ENCODE peak calls at places on chromosome 22, in ten cellular contexts. F is WERI-Rb-1, R is cardiac fibroblast, U is keratinocyte, D is bronchial epithelial cell, X is endothelial cell, M is GM23338, K is Calu3, H is endodermal cell, G is lower lobe of right lung. Y is an unnamed sample.

GRCh38 chr22:29914165-29914564 is 31.2 kb downstream of the MTMR3 start:
- DNase-seq in G (no peak), F (no peak), R (peak; percentile 62), U (peak; percentile 50), D (peak; percentile 92), H (no peak), X (no peak), K (no peak), M (peak; percentile 55), Y (no peak)

GRCh38 chr22:42313204-42313603 is 42.8 kb upstream of the TCF20 start:
- DNase-seq in G (no peak), R (no peak), D (no peak), H (peak; percentile 76), X (no peak), K (no peak), U (no peak), F (no peak), M (peak; percentile 48), Y (no peak)

GRCh38 chr22:29311468-29312217 is 3.9 kb downstream of the RASL10A start:
- DNase-seq in R (no peak), U (no peak), M (no peak), D (no peak), X (no peak), K (no peak), H (no peak), F (no peak), G (peak; percentile 50), Y (no peak)

GRCh38 chr22:31343235-31344191 is 2.6 kb downstream of the PATZ1 start:
- DNase-seq in G (peak; percentile 88), M (peak; percentile 92), R (peak; percentile 39), X (peak; percentile 60), K (peak; percentile 96), H (peak; percentile 87), D (peak; percentile 62), F (peak; percentile 20), U (no peak), Y (peak; percentile 61)

GRCh38 chr22:30606455-30607299 is at the start of gene TCN2:
- DNase-seq in X (peak; percentile 58), G (peak; percentile 80), D (peak; percentile 60), F (peak; percentile 95), M (peak; percentile 93), U (no peak), H (peak; percentile 97), K (peak; percentile 68), R (peak; percentile 84), Y (peak; percentile 51)

GRCh38 chr22:23075525-23076216 is 5.4 kb downstream of the GNAZ start:
- DNase-seq in U (no peak), H (no peak), D (no peak), R (no peak), M (no peak), X (no peak), F (no peak), K (peak; percentile 58), G (no peak), Y (no peak)

GRCh38 chr22:30635273-30636225 is at the start of gene SLC35E4:
- DNase-seq in K (peak; percentile 94), H (peak; percentile 97), G (peak; percentile 94), D (peak; percentile 68), R (peak; percentile 95), F (peak; percentile 95), X (peak; percentile 94), M (peak; percentile 94), U (peak; percentile 48), Y (peak; percentile 95)

GRCh38 chr22:22812031-22812905 is 75.3 kb upstream of the IGLL5 start:
- DNase-seq in U (no peak), X (no peak), H (no peak), M (no peak), D (no peak), R (no peak), F (no peak), G (no peak), K (no peak), Y (no peak)

GRCh38 chr22:39654959-39655579 is 84.5 kb downstream of the CACNA1I start:
- DNase-seq in M (peak; percentile 46), X (no peak), U (no peak), K (no peak), G (no peak), H (peak; percentile 77), D (no peak), F (peak; percentile 28), R (no peak), Y (no peak)
- TF ChIP-seq CTCF in M (peak; percentile 72), X (no peak), U (no peak), K (peak; percentile 33), G (no peak), H (peak; percentile 69), D (peak; percentile 4), F (peak; percentile 71), R (no peak), Y (peak; percentile 19)

DNA sequence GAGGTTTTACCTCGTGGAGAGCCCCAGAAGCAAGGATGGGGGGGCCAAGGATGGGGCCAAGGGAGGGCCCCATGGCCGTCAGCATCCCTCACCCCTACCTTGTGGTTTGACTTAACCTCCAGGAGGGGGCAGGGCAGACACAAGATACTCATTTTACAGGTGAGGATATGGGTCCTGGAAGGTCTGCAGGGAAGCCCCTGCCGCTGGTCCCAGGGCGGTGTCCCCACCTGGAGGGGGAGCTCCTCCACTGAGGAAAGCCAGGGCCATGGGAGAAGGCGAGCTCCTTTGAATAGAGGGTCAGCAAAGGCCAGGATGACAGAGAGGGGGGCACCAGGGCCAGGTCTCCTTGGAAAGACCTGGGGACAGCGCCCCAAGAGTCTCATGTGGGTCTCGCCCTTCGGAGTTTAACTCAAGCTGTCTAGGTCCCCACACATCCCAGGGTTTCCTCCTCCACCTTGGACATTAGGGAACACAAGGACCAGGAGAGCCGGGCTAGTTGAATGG is 5.9 kb upstream of the ADORA2A start:
- DNase-seq in M (peak; percentile 92), K (peak; percentile 49), F (peak; percentile 82), H (peak; percentile 95), U (no peak), X (no peak), G (peak; percentile 32), D (no peak), R (no peak), Y (no peak)
- TF ChIP-seq CTCF in M (peak; percentile 83), K (peak; percentile 44), F (peak; percentile 64), H (peak; percentile 95), U (peak; percentile 37), X (peak; percentile 47), G (peak; percentile 14), D (peak; percentile 23), R (no peak), Y (peak; percentile 48)

DNA sequence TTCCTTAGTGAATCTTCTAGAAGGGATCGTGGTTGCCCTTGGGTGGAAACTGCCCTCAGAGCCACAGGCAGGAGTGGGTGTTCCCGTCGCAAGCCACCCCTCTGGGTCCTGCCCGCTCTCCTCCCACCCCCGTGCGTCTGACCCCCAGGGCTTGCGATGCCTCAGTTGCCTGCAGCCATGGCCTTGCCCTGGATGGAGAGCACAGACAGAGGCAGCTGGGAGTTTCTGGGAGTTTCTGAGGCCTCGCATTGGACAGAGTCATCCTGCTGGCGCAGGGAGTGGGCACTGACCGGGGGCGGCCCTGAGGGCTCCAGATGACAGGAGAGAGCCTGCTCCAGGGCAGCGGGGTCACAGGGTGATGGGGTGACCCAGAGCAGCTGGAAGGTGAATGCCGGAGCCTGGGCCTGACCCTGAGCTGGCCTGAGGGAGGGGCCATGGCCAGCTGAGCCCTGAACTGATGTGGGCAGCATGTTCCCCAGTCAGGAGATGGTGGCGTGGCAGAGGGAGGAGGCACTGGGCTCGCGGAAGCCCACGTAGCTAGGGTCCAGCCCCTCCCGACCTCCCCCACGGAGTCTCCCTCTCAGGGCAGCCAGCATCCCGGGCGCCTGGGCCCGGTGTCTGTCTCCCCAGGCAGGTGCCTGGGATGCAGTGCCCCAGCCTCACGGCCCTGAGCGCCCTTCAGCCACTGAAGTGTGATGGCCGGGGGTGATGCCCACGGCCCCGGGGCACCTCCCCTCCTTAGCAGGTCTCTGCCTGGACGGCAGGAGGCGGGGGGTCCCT is 1236.2 kb downstream of the BRD1 start:
- DNase-seq in H (no peak), K (no peak), U (no peak), F (no peak), G (no peak), R (no peak), X (no peak), D (no peak), M (no peak), Y (no peak)
- TF ChIP-seq CTCF in H (no peak), K (no peak), U (no peak), F (no peak), G (no peak), R (no peak), X (no peak), D (no peak), M (no peak), Y (no peak)

DNA sequence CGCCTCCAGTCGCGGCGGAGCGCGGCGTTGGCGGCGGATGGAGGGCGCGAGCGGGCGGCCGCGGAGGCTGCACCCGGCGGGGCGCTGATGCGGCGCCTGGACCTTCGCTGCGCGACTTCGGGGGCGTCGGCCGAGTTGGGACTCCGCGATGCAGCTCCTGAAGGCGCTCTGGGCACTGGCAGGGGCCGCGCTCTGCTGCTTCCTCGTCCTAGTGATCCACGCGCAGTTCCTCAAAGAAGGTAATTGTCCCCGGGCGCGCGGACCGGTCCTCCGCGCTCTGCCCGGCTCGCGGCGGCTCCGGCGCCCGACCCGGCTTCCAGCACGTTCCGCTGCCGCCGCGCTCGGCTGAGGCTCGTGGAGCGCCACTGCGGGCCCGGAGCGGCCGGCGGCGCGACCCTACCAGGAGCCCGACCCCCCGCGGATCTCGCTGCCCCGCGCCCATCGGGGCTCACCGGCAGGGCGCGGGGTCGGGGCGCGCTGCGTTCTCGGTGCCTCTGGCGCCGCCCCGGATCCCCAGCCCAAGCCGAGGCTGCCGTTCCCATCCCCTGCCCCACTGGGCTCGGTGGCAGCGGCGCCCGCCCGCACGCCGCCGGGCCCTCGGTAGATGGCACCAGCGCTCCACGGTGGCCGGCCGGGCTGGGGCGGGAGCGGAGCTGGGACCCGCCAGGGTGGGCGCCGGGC is 1251.2 kb downstream of the BRD1 start:
- DNase-seq in F (peak; percentile 55), X (peak; percentile 74), U (no peak), G (peak; percentile 37), H (peak; percentile 87), R (no peak), D (no peak), M (peak; percentile 32), K (no peak), Y (peak; percentile 72)
- TF ChIP-seq CTCF in F (peak; percentile 76), X (no peak), U (no peak), G (peak; percentile 24), H (peak; percentile 81), R (no peak), D (peak; percentile 2), M (peak; percentile 49), K (no peak), Y (peak; percentile 74)

GRCh38 chr22:45242778-45243191 is 2.1 kb upstream of the KIAA0930 start:
- DNase-seq in U (no peak), M (peak; percentile 33), H (no peak), G (peak; percentile 53), K (peak; percentile 49), X (no peak), R (peak; percentile 35), F (peak; percentile 26), D (peak; percentile 82), Y (no peak)
- TF ChIP-seq CTCF in U (no peak), M (peak; percentile 59), H (peak; percentile 45), G (peak; percentile 7), K (no peak), X (no peak), R (peak; percentile 14), F (peak; percentile 34), D (peak; percentile 44), Y (no peak)

GRCh38 chr22:27627444-27627833 is 174.1 kb downstream of the MN1 start:
- DNase-seq in R (peak; percentile 25), K (no peak), M (peak; percentile 67), G (no peak), U (no peak), H (no peak), X (no peak), F (no peak), D (no peak), Y (no peak)
- TF ChIP-seq CTCF in R (no peak), K (no peak), M (peak; percentile 61), G (no peak), U (peak; percentile 11), H (peak; percentile 67), X (no peak), F (peak; percentile 28), D (no peak), Y (no peak)